ENCODE peak calls at places on chromosomes 11 and 22, in four cellular contexts. One of them, this sample, is unnamed.

GRCh38 chr22:42313804-42314581 is 43.5 kb upstream of the TCF20 start:
- DNase-seq in GM12864: no peak
- DNase-seq in tibial nerve: no peak
- DNase-seq in nephron progenitor cell: peak; percentile 54
- DNase-seq in this sample: no peak

GRCh38 chr11:66112640-66113098 is 42.6 kb downstream of the PACS1 start:
- DNase-seq in GM12864: no peak
- DNase-seq in tibial nerve: no peak
- DNase-seq in nephron progenitor cell: no peak
- DNase-seq in this sample: no peak

GRCh38 chr22:31681625-31682345 is 19.8 kb upstream of the PISD start:
- DNase-seq in GM12864: no peak
- DNase-seq in tibial nerve: no peak
- DNase-seq in nephron progenitor cell: no peak
- DNase-seq in this sample: no peak

GRCh38 chr11:13962562-13963168 is at the start of gene SPON1:
- DNase-seq in GM12864: no peak
- DNase-seq in tibial nerve: no peak
- DNase-seq in nephron progenitor cell: peak; percentile 81
- DNase-seq in this sample: no peak

GRCh38 chr11:80435345-80435744 is 994.5 kb upstream of the TENM4 start:
- DNase-seq in GM12864: no peak
- DNase-seq in tibial nerve: no peak
- DNase-seq in nephron progenitor cell: no peak
- DNase-seq in this sample: no peak

GRCh38 chr22:47943729-47944700 is 1181.6 kb downstream of the TBC1D22A start:
- DNase-seq in GM12864: no peak
- DNase-seq in tibial nerve: no peak
- DNase-seq in nephron progenitor cell: no peak
- DNase-seq in this sample: no peak

GRCh38 chr11:41051919-41052630 is 407.4 kb downstream of the LRRC4C start:
- DNase-seq in GM12864: no peak
- DNase-seq in tibial nerve: no peak
- DNase-seq in nephron progenitor cell: no peak
- DNase-seq in this sample: no peak

GRCh38 chr11:106271686-106272085 is 194.2 kb downstream of the AASDHPPT start:
- DNase-seq in GM12864: no peak
- DNase-seq in tibial nerve: no peak
- DNase-seq in nephron progenitor cell: no peak
- DNase-seq in this sample: no peak

GRCh38 chr11:20047006-20047405 is 113.3 kb downstream of the DBX1 start:
- DNase-seq in GM12864: no peak
- DNase-seq in tibial nerve: no peak
- DNase-seq in nephron progenitor cell: no peak
- DNase-seq in this sample: no peak

GRCh38 chr22:44620129-44620840 is 81.7 kb upstream of the PRR5 start:
- DNase-seq in GM12864: peak; percentile 5
- DNase-seq in tibial nerve: no peak
- DNase-seq in nephron progenitor cell: peak; percentile 80
- DNase-seq in this sample: peak; percentile 85

GRCh38 chr11:131690776-131691557 is 320.6 kb downstream of the NTM start:
- DNase-seq in GM12864: no peak
- DNase-seq in tibial nerve: no peak
- DNase-seq in nephron progenitor cell: no peak
- DNase-seq in this sample: no peak

GRCh38 chr22:19429950-19430889 is 1.3 kb downstream of the HIRA start:
- DNase-seq in GM12864: no peak
- DNase-seq in tibial nerve: no peak
- DNase-seq in nephron progenitor cell: peak; percentile 34
- DNase-seq in this sample: peak; percentile 37

DNA sequence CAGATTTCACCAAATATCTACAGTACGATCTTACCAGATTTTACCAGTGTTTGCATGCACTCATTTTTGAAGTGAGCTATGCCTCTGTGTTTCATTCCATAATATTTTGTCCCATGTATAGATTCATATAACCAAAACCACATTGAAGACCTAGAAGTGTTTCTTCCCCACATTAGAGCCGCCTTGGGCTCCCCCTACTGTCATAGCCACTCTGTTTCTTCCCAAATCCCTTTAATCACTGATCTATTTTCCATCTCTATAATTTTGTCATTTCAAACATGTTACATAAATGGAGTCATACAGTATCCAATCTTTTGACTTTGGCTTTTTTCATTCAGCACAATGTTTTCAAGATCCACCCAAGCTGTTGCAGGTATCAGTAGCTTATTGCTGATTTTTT is 12.7 kb downstream of the MRGPRX3 start:
- DNase-seq in GM12864: no peak
- DNase-seq in tibial nerve: no peak
- DNase-seq in nephron progenitor cell: no peak
- DNase-seq in this sample: no peak
- TF ChIP-seq CTCF in GM12864: no peak
- TF ChIP-seq CTCF in tibial nerve: no peak
- TF ChIP-seq CTCF in nephron progenitor cell: peak; percentile 22
- TF ChIP-seq CTCF in this sample: no peak

GRCh38 chr11:35038211-35038930 is 100.6 kb upstream of the CD44 start:
- DNase-seq in GM12864: no peak
- DNase-seq in tibial nerve: no peak
- DNase-seq in nephron progenitor cell: no peak
- DNase-seq in this sample: no peak
- TF ChIP-seq CTCF in GM12864: peak; percentile 12
- TF ChIP-seq CTCF in tibial nerve: no peak
- TF ChIP-seq CTCF in nephron progenitor cell: no peak
- TF ChIP-seq CTCF in this sample: no peak

DNA sequence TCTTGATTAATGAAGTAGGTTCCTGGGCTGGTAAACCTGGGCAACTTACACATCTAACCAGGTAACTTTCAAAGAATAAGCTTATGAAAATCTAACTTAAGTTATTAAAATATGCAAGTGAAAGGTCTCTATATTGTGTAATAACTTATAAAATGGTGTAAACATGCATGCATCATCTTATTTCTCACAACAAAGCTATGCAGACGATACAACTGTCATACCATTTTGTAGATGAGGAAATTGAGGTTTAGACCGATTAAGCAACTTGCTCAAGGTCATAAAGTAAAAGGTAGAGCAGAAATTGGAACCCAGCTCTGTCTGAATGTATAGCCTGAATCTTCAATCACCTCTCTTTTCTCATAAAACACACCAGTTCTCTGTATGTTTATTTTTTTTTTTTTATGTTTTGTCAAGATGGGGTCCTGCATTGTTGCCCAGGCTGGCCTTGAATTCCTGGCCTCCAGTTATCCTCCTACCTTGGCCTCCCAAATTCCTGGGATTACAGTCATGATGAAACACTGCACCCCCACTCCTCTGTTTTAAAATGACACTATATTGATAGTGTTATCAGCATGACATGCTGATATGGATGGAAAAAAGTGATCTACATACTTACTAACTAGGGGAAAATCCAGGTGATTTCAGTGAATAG is 109.6 kb downstream of the SGSM3 start:
- DNase-seq in GM12864: no peak
- DNase-seq in tibial nerve: no peak
- DNase-seq in nephron progenitor cell: no peak
- DNase-seq in this sample: no peak
- TF ChIP-seq CTCF in GM12864: no peak
- TF ChIP-seq CTCF in tibial nerve: no peak
- TF ChIP-seq CTCF in nephron progenitor cell: no peak
- TF ChIP-seq CTCF in this sample: no peak

DNA sequence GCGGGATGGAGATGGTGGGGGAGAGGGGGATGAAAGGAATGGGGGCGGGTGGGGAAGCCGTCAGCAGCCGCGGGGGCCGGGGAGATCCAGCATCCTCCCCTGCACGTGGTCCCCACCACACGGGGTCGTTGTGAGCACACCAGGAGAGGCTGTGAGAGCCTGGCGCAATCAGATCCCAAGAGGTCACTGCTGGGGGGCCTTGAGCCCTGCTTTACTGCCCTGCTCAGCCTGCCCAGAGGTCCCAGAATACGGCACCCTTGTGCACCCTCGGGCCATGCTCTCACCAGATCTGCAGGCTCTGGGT is 7.4 kb downstream of the CABP7 start:
- DNase-seq in GM12864: no peak
- DNase-seq in tibial nerve: no peak
- DNase-seq in nephron progenitor cell: peak; percentile 77
- DNase-seq in this sample: no peak
- TF ChIP-seq CTCF in GM12864: peak; percentile 57
- TF ChIP-seq CTCF in tibial nerve: peak; percentile 21
- TF ChIP-seq CTCF in nephron progenitor cell: peak; percentile 55
- TF ChIP-seq CTCF in this sample: no peak

GRCh38 chr22:37731804-37732471 is 35.1 kb downstream of the TRIOBP start:
- DNase-seq in GM12864: no peak
- DNase-seq in tibial nerve: no peak
- DNase-seq in nephron progenitor cell: no peak
- DNase-seq in this sample: no peak
- TF ChIP-seq CTCF in GM12864: no peak
- TF ChIP-seq CTCF in tibial nerve: no peak
- TF ChIP-seq CTCF in nephron progenitor cell: no peak
- TF ChIP-seq CTCF in this sample: no peak

GRCh38 chr22:32828150-32828549 is 26.6 kb downstream of the TIMP3 start:
- DNase-seq in GM12864: no peak
- DNase-seq in tibial nerve: no peak
- DNase-seq in nephron progenitor cell: no peak
- DNase-seq in this sample: no peak
- TF ChIP-seq CTCF in GM12864: no peak
- TF ChIP-seq CTCF in tibial nerve: peak; percentile 3
- TF ChIP-seq CTCF in nephron progenitor cell: no peak
- TF ChIP-seq CTCF in this sample: no peak

GRCh38 chr22:40898850-40899357 is 37.0 kb upstream of the DNAJB7 start:
- DNase-seq in GM12864: peak; percentile 25
- DNase-seq in tibial nerve: no peak
- DNase-seq in nephron progenitor cell: no peak
- DNase-seq in this sample: no peak
- TF ChIP-seq CTCF in GM12864: peak; percentile 61
- TF ChIP-seq CTCF in tibial nerve: peak; percentile 44
- TF ChIP-seq CTCF in nephron progenitor cell: peak; percentile 12
- TF ChIP-seq CTCF in this sample: no peak

GRCh38 chr11:96197801-96198465 is 145.1 kb downstream of the MAML2 start:
- DNase-seq in GM12864: no peak
- DNase-seq in tibial nerve: no peak
- DNase-seq in nephron progenitor cell: no peak
- DNase-seq in this sample: no peak
- TF ChIP-seq CTCF in GM12864: no peak
- TF ChIP-seq CTCF in tibial nerve: no peak
- TF ChIP-seq CTCF in nephron progenitor cell: no peak
- TF ChIP-seq CTCF in this sample: no peak